ENCODE peak calls at places on chromosome 22, in eight cellular contexts. R is hypothalamus; E is activated T-helper 1 cell treated with anti-CD3 and anti-CD28 coated beads, Interleukin-12 subunit alpha, Interleukin-12 subunit beta, Interleukin-2, Interleukin-4 antibody, amounts not matched to agents 30 ng/mL and 10 ng/mL and 1 ng/mL, durations not matched to agents 14 hours and 24 hours and 36 hours; V is SHP77; F is progenitor cell of endocrine pancreas; M is pancreas; O is HS-5; U is T-cell. Q is an unnamed sample.
A peak's percentile ranks its signal among the peaks of the same experiment; 100 is the strongest.

GRCh38 chr22:31637375-31637937 is 24.6 kb downstream of the PISD start:
- DNase-seq in R (no peak), E (no peak), V (no peak), F (no peak), M (no peak), O (no peak), U (no peak), Q (no peak)

GRCh38 chr22:49962012-49962750 is 1.6 kb downstream of the PIM3 start:
- DNase-seq in R (peak; percentile 71), E (peak; percentile 72), V (peak; percentile 40), F (no peak), M (peak; percentile 93), O (peak; percentile 70), U (peak; percentile 78), Q (peak; percentile 88)

GRCh38 chr22:44648821-44649566 is 53.0 kb upstream of the PRR5 start:
- DNase-seq in R (no peak), E (no peak), V (no peak), F (no peak), M (no peak), O (peak; percentile 44), U (no peak), Q (no peak)

GRCh38 chr22:22773979-22774738 is 113.5 kb upstream of the IGLL5 start:
- DNase-seq in R (no peak), E (no peak), V (no peak), F (no peak), M (no peak), O (no peak), U (no peak), Q (no peak)

GRCh38 chr22:29146771-29147170 is 58.9 kb upstream of the EMID1 start:
- DNase-seq in R (no peak), E (no peak), V (no peak), F (no peak), M (no peak), O (no peak), U (no peak), Q (no peak)

GRCh38 chr22:39997939-39998726 is 3.4 kb downstream of the FAM83F start:
- DNase-seq in R (no peak), E (no peak), V (peak; percentile 89), F (no peak), M (peak; percentile 85), O (no peak), U (no peak), Q (no peak)

GRCh38 chr22:44898236-44898635 is 111.6 kb downstream of the PHF21B start:
- DNase-seq in R (no peak), E (no peak), V (no peak), F (no peak), M (no peak), O (no peak), U (no peak), Q (no peak)

GRCh38 chr22:46829140-46829891 is 66.9 kb downstream of the TBC1D22A start:
- DNase-seq in R (no peak), E (no peak), V (no peak), F (no peak), M (no peak), O (peak; percentile 80), U (no peak), Q (no peak)

GRCh38 chr22:30274061-30274812 is 7.6 kb upstream of the OSM start:
- DNase-seq in R (no peak), E (no peak), V (no peak), F (no peak), M (peak; percentile 30), O (no peak), U (no peak), Q (no peak)

Q was measured in effector memory CD4-positive, alpha-beta T cell.